ENCODE peak calls at places on chromosome 1, in four cellular contexts. One of them, this sample, is unnamed. For H3K4me1, the result is how much of the 10 kb centered on the place peaks cover.

GRCh38 chr1:182484531-182485257 is 34.7 kb downstream of the RGSL1 start:
- DNase-seq in pancreas: no peak
- DNase-seq in neural progenitor cell: peak
- DNase-seq in tibial artery: no peak
- DNase-seq in this sample: no peak

GRCh38 chr1:6502000-6502891 is 10.8 kb upstream of the PLEKHG5 start:
- DNase-seq in pancreas: no peak
- DNase-seq in neural progenitor cell: no peak
- DNase-seq in tibial artery: peak
- DNase-seq in this sample: peak

GRCh38 chr1:18668051-18668450 is 37.4 kb downstream of the PAX7 start:
- DNase-seq in pancreas: no peak
- DNase-seq in neural progenitor cell: no peak
- DNase-seq in tibial artery: no peak
- DNase-seq in this sample: no peak

GRCh38 chr1:180415985-180416633 is 86.3 kb downstream of the ACBD6 start:
- DNase-seq in pancreas: no peak
- DNase-seq in neural progenitor cell: peak
- DNase-seq in tibial artery: no peak
- DNase-seq in this sample: no peak

GRCh38 chr1:241357366-241358305 is 631 bp upstream of the RGS7 start:
- DNase-seq in pancreas: no peak
- DNase-seq in neural progenitor cell: peak
- DNase-seq in tibial artery: no peak
- DNase-seq in this sample: no peak

GRCh38 chr1:54095543-54096286 is 42.3 kb downstream of the TCEANC2 start:
- DNase-seq in pancreas: peak
- DNase-seq in neural progenitor cell: no peak
- DNase-seq in tibial artery: no peak
- DNase-seq in this sample: peak

GRCh38 chr1:53368314-53369033 is 40.6 kb upstream of the LRP8 start:
- DNase-seq in pancreas: no peak
- DNase-seq in neural progenitor cell: no peak
- DNase-seq in tibial artery: peak
- DNase-seq in this sample: peak

GRCh38 chr1:2288308-2288707 is 60.2 kb downstream of the SKI start:
- DNase-seq in pancreas: no peak
- DNase-seq in neural progenitor cell: no peak
- DNase-seq in tibial artery: no peak
- DNase-seq in this sample: no peak

GRCh38 chr1:41591891-41592290 is 107.4 kb upstream of the EDN2 start:
- DNase-seq in pancreas: no peak
- DNase-seq in neural progenitor cell: no peak
- DNase-seq in tibial artery: no peak
- DNase-seq in this sample: no peak

GRCh38 chr1:243396876-243397275 is 141.0 kb downstream of the SDCCAG8 start:
- DNase-seq in pancreas: no peak
- DNase-seq in neural progenitor cell: no peak
- DNase-seq in tibial artery: no peak
- DNase-seq in this sample: no peak

GRCh38 chr1:41499591-41499990 is 15.1 kb upstream of the EDN2 start:
- DNase-seq in pancreas: no peak
- DNase-seq in neural progenitor cell: no peak
- DNase-seq in tibial artery: no peak
- DNase-seq in this sample: no peak

GRCh38 chr1:79188371-79188770 is 181.8 kb upstream of the ADGRL4 start:
- DNase-seq in pancreas: no peak
- DNase-seq in neural progenitor cell: no peak
- DNase-seq in tibial artery: no peak
- DNase-seq in this sample: no peak

GRCh38 chr1:178086294-178087255 is 7.3 kb upstream of the RASAL2 start:
- DNase-seq in pancreas: no peak
- DNase-seq in neural progenitor cell: no peak
- DNase-seq in tibial artery: no peak
- DNase-seq in this sample: no peak

GRCh38 chr1:1915911-1916835 is 1.1 kb downstream of the CALML6 start:
- DNase-seq in pancreas: peak
- DNase-seq in neural progenitor cell: no peak
- DNase-seq in tibial artery: no peak
- DNase-seq in this sample: no peak

GRCh38 chr1:227465256-227465655 is 98.1 kb upstream of the ZNF678 start:
- DNase-seq in pancreas: no peak
- DNase-seq in neural progenitor cell: no peak
- DNase-seq in tibial artery: no peak
- DNase-seq in this sample: no peak

GRCh38 chr1:168035345-168035744 is 98.5 kb upstream of the MPC2 start:
- DNase-seq in pancreas: no peak
- DNase-seq in neural progenitor cell: no peak
- DNase-seq in tibial artery: no peak
- DNase-seq in this sample: no peak

GRCh38 chr1:62589321-62589720 is 8.0 kb upstream of the ANGPTL3 start:
- DNase-seq in pancreas: no peak
- DNase-seq in neural progenitor cell: no peak
- DNase-seq in tibial artery: no peak
- DNase-seq in this sample: no peak

GRCh38 chr1:93735722-93736121 is 54.1 kb upstream of the BCAR3 start:
- DNase-seq in pancreas: no peak
- DNase-seq in neural progenitor cell: no peak
- DNase-seq in tibial artery: no peak
- DNase-seq in this sample: no peak

GRCh38 chr1:110059133-110059863 is 11.2 kb downstream of the ALX3 start:
- DNase-seq in pancreas: no peak
- DNase-seq in neural progenitor cell: no peak
- DNase-seq in tibial artery: no peak
- DNase-seq in this sample: no peak

GRCh38 chr1:68453060-68453665 is 3.4 kb upstream of the RPE65 start:
- DNase-seq in pancreas: no peak
- DNase-seq in neural progenitor cell: no peak
- DNase-seq in tibial artery: no peak
- DNase-seq in this sample: no peak

GRCh38 chr1:202374077-202374476 is 25.6 kb downstream of the PPP1R12B start:
- DNase-seq in pancreas: no peak
- DNase-seq in neural progenitor cell: no peak
- DNase-seq in tibial artery: no peak
- DNase-seq in this sample: no peak

GRCh38 chr1:181817091-181817490 is 244.4 kb downstream of the ZNF648 start:
- DNase-seq in pancreas: no peak
- DNase-seq in neural progenitor cell: no peak
- DNase-seq in tibial artery: no peak
- DNase-seq in this sample: no peak

GRCh38 chr1:110249256-110249655 is 39.1 kb downstream of the KCNC4 start:
- DNase-seq in pancreas: no peak
- DNase-seq in neural progenitor cell: no peak
- DNase-seq in tibial artery: peak
- DNase-seq in this sample: no peak

GRCh38 chr1:9149837-9150581 is 21.1 kb upstream of the GPR157 start:
- DNase-seq in pancreas: no peak
- DNase-seq in neural progenitor cell: no peak
- DNase-seq in tibial artery: no peak
- DNase-seq in this sample: no peak

GRCh38 chr1:246417152-246417812 is 89.8 kb downstream of the SMYD3 start:
- DNase-seq in pancreas: no peak
- DNase-seq in neural progenitor cell: no peak
- DNase-seq in tibial artery: no peak
- DNase-seq in this sample: no peak

GRCh38 chr1:202618387-202619022 is 91.7 kb downstream of the SYT2 start:
- DNase-seq in pancreas: no peak
- DNase-seq in neural progenitor cell: no peak
- DNase-seq in tibial artery: no peak
- DNase-seq in this sample: no peak

GRCh38 chr1:206685749-206686485 is 1.2 kb downstream of the MAPKAPK2 start:
- DNase-seq in pancreas: peak
- DNase-seq in neural progenitor cell: peak
- DNase-seq in tibial artery: peak
- DNase-seq in this sample: peak

GRCh38 chr1:109509176-109510134 is at the start of gene AMIGO1:
- DNase-seq in pancreas: peak
- DNase-seq in neural progenitor cell: peak
- DNase-seq in tibial artery: no peak
- DNase-seq in this sample: peak

DNA sequence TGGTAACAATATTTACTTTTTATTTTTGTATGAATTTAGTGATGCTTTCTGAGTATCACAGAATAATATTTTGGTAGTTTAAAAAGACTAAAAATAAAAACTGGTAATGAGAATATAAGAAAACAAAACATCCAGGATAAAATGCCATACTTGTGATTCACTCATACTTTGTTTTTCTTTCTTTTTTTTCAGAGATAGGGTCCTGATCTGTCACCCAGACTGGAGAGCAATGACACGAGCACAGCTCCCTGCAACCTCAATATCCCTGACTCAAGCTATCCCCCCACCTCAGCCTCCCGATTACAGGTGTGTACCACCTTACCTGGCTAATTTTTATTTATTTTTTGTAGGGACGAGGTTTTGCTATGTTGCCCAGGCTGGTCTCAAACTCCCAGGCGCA is 64.2 kb upstream of the ADAM30 start:
- DNase-seq in pancreas: no peak
- DNase-seq in neural progenitor cell: no peak
- DNase-seq in tibial artery: no peak
- DNase-seq in this sample: no peak
- H3K4me1 ChIP-seq in pancreas: under half
- H3K4me1 ChIP-seq in neural progenitor cell: under half
- H3K4me1 ChIP-seq in tibial artery: under half
- H3K4me1 ChIP-seq in this sample: under half

DNA sequence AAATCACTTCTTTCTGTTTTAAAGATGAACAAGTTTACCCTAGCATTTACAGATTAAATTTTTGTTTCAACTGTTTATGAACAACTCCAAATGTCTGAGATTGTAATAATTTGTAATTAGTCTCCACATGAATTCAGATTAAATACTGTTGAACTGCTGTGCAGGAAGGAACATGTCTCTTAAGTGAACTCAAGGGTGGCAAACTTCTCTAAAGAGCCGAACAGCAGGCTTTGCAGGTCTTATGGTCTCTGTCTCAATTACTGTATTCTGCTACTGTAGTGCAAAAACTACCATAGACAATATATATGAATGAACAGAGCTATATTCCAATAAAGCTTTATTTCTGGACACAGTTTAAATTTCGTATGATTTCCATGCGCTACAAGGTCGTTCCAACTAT is 6.6 kb downstream of the RSBN1 start:
- DNase-seq in pancreas: no peak
- DNase-seq in neural progenitor cell: no peak
- DNase-seq in tibial artery: no peak
- DNase-seq in this sample: no peak
- H3K4me1 ChIP-seq in pancreas: half or more
- H3K4me1 ChIP-seq in neural progenitor cell: under half
- H3K4me1 ChIP-seq in tibial artery: under half
- H3K4me1 ChIP-seq in this sample: under half

GRCh38 chr1:15176898-15177665 is 23.5 kb downstream of the TMEM51 start:
- DNase-seq in pancreas: peak
- DNase-seq in neural progenitor cell: no peak
- DNase-seq in tibial artery: no peak
- DNase-seq in this sample: no peak
- H3K4me1 ChIP-seq in pancreas: half or more
- H3K4me1 ChIP-seq in neural progenitor cell: under half
- H3K4me1 ChIP-seq in tibial artery: under half
- H3K4me1 ChIP-seq in this sample: under half

GRCh38 chr1:44808063-44808937 is at the start of gene BTBD19:
- DNase-seq in pancreas: peak
- DNase-seq in neural progenitor cell: peak
- DNase-seq in tibial artery: peak
- DNase-seq in this sample: peak

GRCh38 chr1:44805311-44806024 is 1.7 kb downstream of the DYNLT4 start:
- DNase-seq in pancreas: no peak
- DNase-seq in neural progenitor cell: no peak
- DNase-seq in tibial artery: peak
- DNase-seq in this sample: no peak

GRCh38 chr1:44807364-44808062 is 362 bp upstream of the DYNLT4 start:
- DNase-seq in pancreas: peak
- DNase-seq in neural progenitor cell: peak
- DNase-seq in tibial artery: peak
- DNase-seq in this sample: peak

GRCh38 chr1:44806025-44806703 is 987 bp downstream of the DYNLT4 start:
- DNase-seq in pancreas: peak
- DNase-seq in neural progenitor cell: no peak
- DNase-seq in tibial artery: peak
- DNase-seq in this sample: no peak

DNA sequence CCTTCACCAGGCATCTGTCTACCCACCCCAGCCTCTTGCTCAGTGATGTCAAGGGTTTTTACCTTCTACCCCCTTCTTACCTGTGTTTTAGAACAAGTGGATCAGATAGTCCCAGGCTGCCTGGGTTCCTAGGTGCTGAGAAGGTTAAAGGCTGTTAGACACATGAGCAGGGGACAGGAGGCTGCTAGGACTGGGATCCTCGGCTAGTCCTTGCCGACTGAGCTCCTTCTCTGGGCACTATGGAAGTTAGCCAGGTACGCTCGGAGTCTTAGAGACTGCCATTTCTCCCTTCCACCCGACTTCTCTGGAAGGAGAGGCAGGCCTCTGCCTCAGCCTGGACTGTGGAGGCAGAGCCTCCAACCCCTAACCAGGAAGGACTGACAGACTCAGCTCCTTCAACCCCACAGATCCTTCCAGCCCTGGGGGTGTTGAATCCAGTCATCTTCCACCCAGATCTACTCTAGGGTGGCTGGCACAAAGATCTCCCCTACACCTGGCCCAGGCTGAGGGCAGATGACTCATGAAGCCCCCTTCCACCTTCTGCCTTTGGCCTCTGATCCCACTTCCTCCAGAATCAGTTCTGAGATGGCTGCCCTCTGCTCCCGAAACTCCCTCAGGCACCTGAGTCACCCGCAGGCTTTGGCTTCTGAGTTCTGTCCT is at the start of gene DYNLT4:
- DNase-seq in pancreas: no peak
- DNase-seq in neural progenitor cell: no peak
- DNase-seq in tibial artery: no peak
- DNase-seq in this sample: no peak
- H3K4me1 ChIP-seq in pancreas: half or more
- H3K4me1 ChIP-seq in neural progenitor cell: under half
- H3K4me1 ChIP-seq in tibial artery: half or more
- H3K4me1 ChIP-seq in this sample: under half

GRCh38 chr1:14656384-14656937 is 58.0 kb downstream of the KAZN start:
- DNase-seq in pancreas: no peak
- DNase-seq in neural progenitor cell: no peak
- DNase-seq in tibial artery: no peak
- DNase-seq in this sample: no peak

GRCh38 chr1:14652840-14653239 is 54.4 kb downstream of the KAZN start:
- DNase-seq in pancreas: no peak
- DNase-seq in neural progenitor cell: no peak
- DNase-seq in tibial artery: no peak
- DNase-seq in this sample: no peak

GRCh38 chr1:14650951-14651350 is 52.5 kb downstream of the KAZN start:
- DNase-seq in pancreas: no peak
- DNase-seq in neural progenitor cell: no peak
- DNase-seq in tibial artery: no peak
- DNase-seq in this sample: no peak

GRCh38 chr1:14655386-14655785 is 56.9 kb downstream of the KAZN start:
- DNase-seq in pancreas: no peak
- DNase-seq in neural progenitor cell: no peak
- DNase-seq in tibial artery: no peak
- DNase-seq in this sample: no peak

GRCh38 chr1:14653461-14653960 is 55.0 kb downstream of the KAZN start:
- DNase-seq in pancreas: no peak
- DNase-seq in neural progenitor cell: no peak
- DNase-seq in tibial artery: no peak
- DNase-seq in this sample: no peak
- H3K4me1 ChIP-seq in pancreas: under half
- H3K4me1 ChIP-seq in neural progenitor cell: under half
- H3K4me1 ChIP-seq in tibial artery: under half
- H3K4me1 ChIP-seq in this sample: under half

GRCh38 chr1:43365678-43366077 is 2.1 kb downstream of the ELOVL1 start:
- DNase-seq in pancreas: no peak
- DNase-seq in neural progenitor cell: no peak
- DNase-seq in tibial artery: no peak
- DNase-seq in this sample: no peak
- H3K4me1 ChIP-seq in pancreas: under half
- H3K4me1 ChIP-seq in neural progenitor cell: under half
- H3K4me1 ChIP-seq in tibial artery: under half
- H3K4me1 ChIP-seq in this sample: under half

This sample was measured in uterus.